ENCODE peak calls at places on chromosomes 12 and 14, in six cellular contexts. T is H1, I is neuronal stem cell, W is H9, V is mesenchymal stem cell, E is trophoblast cell. D is an unnamed sample.

GRCh38 chr12:48489012-48489411 is 6.7 kb downstream of the C12orf54 start:
- DNase-seq in T (no peak), I (no peak), W (no peak), V (peak; percentile 6), E (no peak), D (peak; percentile 48)

GRCh38 chr12:22658214-22658613 is 33.2 kb downstream of the ETNK1 start:
- DNase-seq in T (no peak), I (no peak), W (no peak), V (peak; percentile 52), E (no peak), D (peak; percentile 92)

GRCh38 chr12:74535536-74535935 is 2.1 kb upstream of the ATXN7L3B start:
- DNase-seq in T (no peak), I (no peak), W (no peak), V (no peak), E (no peak), D (no peak)

GRCh38 chr14:49687942-49688700 is at the start of gene POLE2:
- DNase-seq in T (peak; percentile 57), I (peak; percentile 69), W (peak; percentile 82), V (peak; percentile 75), E (peak; percentile 62), D (peak; percentile 47)

GRCh38 chr12:60498656-60499055 is 902.8 kb downstream of the SLC16A7 start:
- DNase-seq in T (no peak), I (no peak), W (no peak), V (no peak), E (no peak), D (no peak)

GRCh38 chr12:18690653-18691052 is 47.2 kb downstream of the PLCZ1 start:
- DNase-seq in T (no peak), I (no peak), W (no peak), V (peak; percentile 63), E (peak; percentile 79), D (peak; percentile 98)

GRCh38 chr14:104546591-104547309 is 32.8 kb upstream of the C14orf180 start:
- DNase-seq in T (no peak), I (no peak), W (no peak), V (no peak), E (no peak), D (no peak)

GRCh38 chr12:101021911-101022388 is 188.1 kb downstream of the SLC5A8 start:
- DNase-seq in T (no peak), I (no peak), W (no peak), V (peak; percentile 82), E (peak; percentile 4), D (peak; percentile 90)

GRCh38 chr12:47729233-47729632 is 3.9 kb upstream of the ENDOU start:
- DNase-seq in T (no peak), I (no peak), W (no peak), V (peak; percentile 65), E (peak; percentile 94), D (peak; percentile 87)

GRCh38 chr12:117012189-117012805 is 86.9 kb downstream of the TESC start:
- DNase-seq in T (no peak), I (no peak), W (no peak), V (peak; percentile 11), E (no peak), D (peak; percentile 41)

GRCh38 chr14:75363570-75364227 is 64.1 kb upstream of the JDP2 start:
- DNase-seq in T (no peak), I (no peak), W (no peak), V (no peak), E (no peak), D (no peak)

GRCh38 chr12:42299392-42300308 is 26.2 kb downstream of the ZCRB1 start:
- DNase-seq in T (no peak), I (no peak), W (no peak), V (peak; percentile 80), E (peak; percentile 43), D (peak; percentile 80)

GRCh38 chr12:103956515-103957027 is 9.1 kb upstream of the TDG start:
- DNase-seq in T (peak; percentile 2), I (no peak), W (no peak), V (no peak), E (peak; percentile 10), D (no peak)

GRCh38 chr12:105226219-105226618 is 9.8 kb downstream of the APPL2 start:
- DNase-seq in T (no peak), I (no peak), W (no peak), V (peak; percentile 84), E (no peak), D (peak; percentile 97)

GRCh38 chr14:62988967-62989366 is 56.3 kb downstream of the KCNH5 start:
- DNase-seq in T (no peak), I (no peak), W (no peak), V (no peak), E (no peak), D (peak; percentile 28)

GRCh38 chr14:51873221-51873893 is 12.9 kb downstream of the GNG2 start:
- DNase-seq in T (no peak), I (no peak), W (no peak), V (peak; percentile 97), E (no peak), D (peak; percentile 98)

GRCh38 chr12:68919581-68920239 is 13.3 kb downstream of the CPM start:
- DNase-seq in T (no peak), I (no peak), W (no peak), V (no peak), E (no peak), D (no peak)

GRCh38 chr14:55097894-55098560 is 31.0 kb upstream of the LGALS3 start:
- DNase-seq in T (no peak), I (no peak), W (no peak), V (no peak), E (no peak), D (no peak)

GRCh38 chr12:104054681-104055346 is 4.8 kb upstream of the GLT8D2 start:
- DNase-seq in T (no peak), I (no peak), W (peak; percentile 69), V (no peak), E (no peak), D (no peak)

GRCh38 chr14:55138091-55138490 is 9.0 kb downstream of the LGALS3 start:
- DNase-seq in T (no peak), I (no peak), W (peak; percentile 71), V (no peak), E (no peak), D (no peak)

GRCh38 chr14:101813833-101814232 is 52.3 kb downstream of the PPP2R5C start:
- DNase-seq in T (no peak), I (no peak), W (no peak), V (no peak), E (no peak), D (no peak)

GRCh38 chr12:71392521-71393145 is 47.0 kb upstream of the LGR5 start:
- DNase-seq in T (no peak), I (peak; percentile 50), W (peak; percentile 45), V (peak; percentile 75), E (peak; percentile 23), D (peak; percentile 70)

GRCh38 chr12:27844427-27845090 is 64.5 kb upstream of the MANSC4 start:
- DNase-seq in T (no peak), I (no peak), W (no peak), V (no peak), E (no peak), D (peak; percentile 20)

GRCh38 chr12:27841392-27841882 is 61.4 kb upstream of the MANSC4 start:
- DNase-seq in T (no peak), I (no peak), W (no peak), V (peak; percentile 36), E (no peak), D (peak; percentile 24)

GRCh38 chr12:27840229-27840999 is 60.4 kb upstream of the MANSC4 start:
- DNase-seq in T (no peak), I (no peak), W (no peak), V (peak; percentile 5), E (no peak), D (no peak)

GRCh38 chr12:27843714-27844245 is 63.7 kb upstream of the MANSC4 start:
- DNase-seq in T (no peak), I (no peak), W (no peak), V (peak; percentile 48), E (no peak), D (peak; percentile 84)

GRCh38 chr12:27845187-27845586 is 65.2 kb upstream of the MANSC4 start:
- DNase-seq in T (no peak), I (no peak), W (no peak), V (no peak), E (no peak), D (no peak)
- H4K91ac ChIP-seq in T (no peak overlapping the region), I (no peak overlapping the region), W (no peak overlapping the region), V (no peak overlapping the region), E (no peak overlapping the region), D (no peak overlapping the region)

GRCh38 chr14:61567838-61568571 is 127.3 kb upstream of the HIF1A start:
- DNase-seq in T (no peak), I (peak; percentile 18), W (peak; percentile 42), V (peak; percentile 38), E (no peak), D (no peak)

GRCh38 chr14:61570188-61570960 is 124.9 kb upstream of the HIF1A start:
- DNase-seq in T (no peak), I (no peak), W (no peak), V (no peak), E (no peak), D (peak; percentile 43)

GRCh38 chr14:61568572-61569011 is 126.7 kb upstream of the HIF1A start:
- DNase-seq in T (no peak), I (no peak), W (peak; percentile 72), V (no peak), E (peak; percentile 76), D (no peak)

GRCh38 chr14:61569783-61570182 is 125.5 kb upstream of the HIF1A start:
- DNase-seq in T (no peak), I (no peak), W (no peak), V (peak; percentile 57), E (no peak), D (peak; percentile 73)

DNA sequence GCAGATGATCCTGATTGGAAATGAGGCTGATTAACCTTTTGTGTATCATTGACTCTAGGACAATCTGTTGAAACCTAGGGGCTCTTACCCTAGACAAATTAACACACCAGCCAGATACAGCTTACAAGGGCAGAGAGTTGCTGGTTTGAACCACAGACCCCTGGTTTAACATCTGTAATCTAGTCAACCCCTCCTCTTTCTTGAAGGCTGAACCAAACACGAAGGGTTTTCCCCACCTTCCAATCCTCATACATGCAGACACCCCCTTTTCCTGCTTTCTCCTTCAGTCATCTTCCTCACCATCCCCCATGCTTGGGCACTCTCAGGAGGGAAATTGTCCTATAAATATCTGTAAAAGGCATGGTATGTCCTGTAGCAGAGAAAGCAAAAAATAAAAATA is 126.0 kb upstream of the HIF1A start:
- DNase-seq in T (no peak), I (no peak), W (no peak), V (no peak), E (no peak), D (no peak)
- H3K9ac ChIP-seq in T (peak overlapping the region; percentile 15), I (no peak overlapping the region), W (no peak overlapping the region), V (peak overlapping the region; percentile 43), E (no peak overlapping the region), D (no peak overlapping the region)

DNA sequence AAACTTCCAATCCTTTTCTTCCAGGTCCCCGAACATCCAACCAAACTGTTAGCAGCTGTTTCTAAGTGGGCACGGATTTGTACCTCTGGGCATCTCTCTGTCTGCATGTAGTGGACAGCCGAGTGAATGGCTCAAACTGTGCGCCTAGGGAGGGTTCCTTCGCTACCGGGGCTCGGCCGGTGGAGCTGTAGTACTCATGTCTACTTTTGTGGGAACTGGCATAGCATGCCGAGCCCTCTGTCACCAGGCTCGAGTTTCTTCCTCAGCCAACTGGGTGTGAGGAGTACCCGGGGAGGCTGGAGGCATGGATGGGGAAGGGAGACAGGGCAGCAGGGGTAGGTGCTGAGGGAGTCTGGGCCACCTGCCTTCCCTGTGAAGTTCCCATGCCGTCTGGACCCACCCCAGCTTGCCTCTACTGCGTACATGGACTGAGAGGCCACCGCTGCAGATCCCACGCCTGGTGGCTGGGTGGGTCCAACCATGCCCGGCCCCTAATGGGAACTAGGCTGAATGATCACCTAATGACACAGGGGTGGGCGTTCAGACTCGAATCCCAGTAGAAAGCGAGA is 23.0 kb downstream of the TNFAIP2 start:
- DNase-seq in T (no peak), I (no peak), W (no peak), V (no peak), E (no peak), D (no peak)
- H4K91ac ChIP-seq in T (no peak overlapping the region), I (no peak overlapping the region), W (no peak overlapping the region), V (no peak overlapping the region), E (no peak overlapping the region), D (no peak overlapping the region)

GRCh38 chr12:57452181-57452936 is 2.7 kb upstream of the INHBE start:
- DNase-seq in T (no peak), I (no peak), W (no peak), V (peak; percentile 97), E (no peak), D (peak; percentile 97)
- H3K9ac ChIP-seq in T (no peak overlapping the region), I (no peak overlapping the region), W (no peak overlapping the region), V (peak overlapping the region; percentile 79), E (no peak overlapping the region), D (no peak overlapping the region)

D was measured in IMR-90.